ENCODE peak calls at places on chromosomes 13 and 19, in five cellular contexts. W, O, L, K and T are unnamed samples.

GRCh38 chr19:2219726-2220125 is 16.4 kb downstream of the PLEKHJ1 start:
- DNase-seq in O (no peak), L (no peak), K (no peak), W (no peak), T (no peak)

GRCh38 chr19:4007836-4008539 is 452 bp downstream of the PIAS4 start:
- DNase-seq in K (no peak), O (no peak), L (peak; percentile 18), W (no peak), T (no peak)

GRCh38 chr19:56839665-56840451 is 668 bp downstream of the PEG3 start:
- DNase-seq in L (peak; percentile 95), O (no peak), W (no peak), K (no peak), T (peak; percentile 97)

GRCh38 chr13:44843403-44843802 is 145.9 kb downstream of the NUFIP1 start:
- DNase-seq in W (no peak), L (no peak), O (no peak), K (no peak), T (no peak)

GRCh38 chr13:98105929-98106336 is 37.0 kb upstream of the FARP1 start:
- DNase-seq in K (no peak), L (peak; percentile 90), O (no peak), W (no peak), T (no peak)

GRCh38 chr13:26721251-26721939 is 39.2 kb downstream of the GPR12 start:
- DNase-seq in K (no peak), W (no peak), L (no peak), O (no peak), T (no peak)

GRCh38 chr13:40432018-40432978 is 234.1 kb downstream of the FOXO1 start:
- DNase-seq in L (no peak), K (no peak), W (no peak), O (peak; percentile 48), T (no peak)

GRCh38 chr13:30918662-30919405 is 12.8 kb downstream of the MEDAG start:
- DNase-seq in L (no peak), W (no peak), K (no peak), O (no peak), T (no peak)

GRCh38 chr13:28337196-28338045 is 157.5 kb downstream of the FLT1 start:
- DNase-seq in L (no peak), O (no peak), W (no peak), K (no peak), T (no peak)

GRCh38 chr13:103067751-103068563 is 1.7 kb upstream of the SLC10A2 start:
- DNase-seq in W (no peak), K (peak; percentile 64), L (no peak), O (peak; percentile 72), T (no peak)

GRCh38 chr13:102298051-102298450 is 103.8 kb downstream of the FGF14 start:
- DNase-seq in K (no peak), L (no peak), O (no peak), W (no peak), T (no peak)

GRCh38 chr19:12766051-12766521 is 9.3 kb downstream of the HOOK2 start:
- DNase-seq in L (peak; percentile 76), K (no peak), W (peak; percentile 86), O (no peak), T (peak; percentile 70)

GRCh38 chr13:42009057-42009456 is 39.4 kb upstream of the DGKH start:
- DNase-seq in O (no peak), W (no peak), L (no peak), K (no peak), T (no peak)

GRCh38 chr13:112873851-112874750 is 94.9 kb upstream of the MCF2L start:
- DNase-seq in K (peak; percentile 33), L (peak; percentile 67), O (no peak), W (peak; percentile 64), T (no peak)

GRCh38 chr13:95160112-95160906 is 140.9 kb downstream of the ABCC4 start:
- DNase-seq in K (no peak), W (no peak), O (no peak), L (peak; percentile 91), T (no peak)

GRCh38 chr19:53892981-53893325 is 11.0 kb downstream of the PRKCG start:
- DNase-seq in O (no peak), K (no peak), L (no peak), W (peak; percentile 62), T (no peak)

GRCh38 chr19:3184847-3185481 is 766 bp upstream of the NCLN start:
- DNase-seq in K (no peak), L (no peak), W (peak; percentile 68), O (no peak), T (no peak)

GRCh38 chr19:35562776-35563175 is 682 bp downstream of the ATP4A start:
- DNase-seq in K (no peak), W (no peak), L (no peak), O (no peak), T (no peak)

GRCh38 chr13:110651271-110651670 is 35.9 kb downstream of the NAXD start:
- DNase-seq in O (no peak), L (no peak), K (no peak), W (no peak), T (no peak)

GRCh38 chr13:27341616-27342015 is 71.0 kb downstream of the RASL11A start:
- DNase-seq in O (no peak), L (no peak), K (no peak), W (no peak), T (no peak)

GRCh38 chr19:50818859-50819472 is 4.6 kb downstream of the KLK1 start:
- DNase-seq in K (no peak), O (no peak), L (no peak), W (no peak), T (no peak)

GRCh38 chr19:37309834-37310575 is 60.9 kb upstream of the ZNF527 start:
- DNase-seq in K (no peak), W (no peak), L (no peak), O (no peak), T (no peak)

GRCh38 chr19:16441661-16442071 is 30.1 kb downstream of the EPS15L1 start:
- DNase-seq in L (no peak), K (no peak), O (no peak), W (peak; percentile 72), T (no peak)

GRCh38 chr19:42089191-42089750 is 13.3 kb downstream of the ZNF574 start:
- DNase-seq in O (no peak), W (no peak), K (no peak), L (no peak), T (no peak)

GRCh38 chr13:46861959-46862358 is 34.9 kb downstream of the HTR2A start:
- DNase-seq in O (no peak), K (no peak), L (no peak), W (no peak), T (no peak)

GRCh38 chr13:46860734-46861133 is 36.1 kb downstream of the HTR2A start:
- DNase-seq in L (no peak), O (no peak), W (no peak), K (no peak), T (no peak)

GRCh38 chr13:46864941-46865340 is 31.9 kb downstream of the HTR2A start:
- DNase-seq in W (no peak), L (no peak), K (no peak), O (no peak), T (no peak)

GRCh38 chr13:46871557-46871956 is 25.3 kb downstream of the HTR2A start:
- DNase-seq in W (no peak), K (no peak), L (no peak), O (no peak), T (no peak)

DNA sequence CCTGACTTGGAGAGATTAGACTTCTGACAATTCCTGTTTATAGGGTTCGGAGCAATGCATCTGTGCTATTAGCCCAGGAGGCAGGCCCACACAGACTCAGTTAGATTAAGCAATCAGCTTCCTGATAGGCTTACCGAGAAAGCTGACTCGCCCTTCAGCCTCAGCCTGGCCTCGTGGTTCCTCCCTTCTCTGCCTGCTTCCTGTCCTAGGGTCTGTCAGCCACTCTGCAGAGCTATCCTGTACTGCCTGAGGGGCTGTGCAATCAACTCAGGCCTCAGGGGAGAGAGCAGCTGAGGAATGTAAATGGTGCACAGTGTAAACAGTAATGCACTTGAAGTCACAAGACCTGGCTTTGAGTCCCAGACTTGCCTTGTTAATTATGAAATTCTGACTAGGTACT is 30.7 kb downstream of the HTR2A start:
- DNase-seq in K (peak; percentile 17), L (peak; percentile 4), W (peak; percentile 21), O (no peak), T (peak; percentile 3)
- TF ChIP-seq SUZ12 in K (no peak), L (no peak), W (no peak), O (no peak), T (no peak)

GRCh38 chr19:17949956-17950309 is 17.0 kb upstream of the KCNN1 start:
- DNase-seq in L (no peak), O (no peak), W (no peak), K (no peak), T (no peak)

GRCh38 chr19:17947815-17948473 is 15.1 kb downstream of the CCDC124 start:
- DNase-seq in W (peak; percentile 100), K (peak; percentile 87), O (no peak), L (peak; percentile 85), T (peak; percentile 87)

GRCh38 chr19:17948967-17949930 is 16.4 kb downstream of the CCDC124 start:
- DNase-seq in K (no peak), W (no peak), L (no peak), O (no peak), T (no peak)

GRCh38 chr19:17946965-17947784 is 14.4 kb downstream of the CCDC124 start:
- DNase-seq in W (no peak), O (no peak), K (no peak), L (peak; percentile 13), T (no peak)

DNA sequence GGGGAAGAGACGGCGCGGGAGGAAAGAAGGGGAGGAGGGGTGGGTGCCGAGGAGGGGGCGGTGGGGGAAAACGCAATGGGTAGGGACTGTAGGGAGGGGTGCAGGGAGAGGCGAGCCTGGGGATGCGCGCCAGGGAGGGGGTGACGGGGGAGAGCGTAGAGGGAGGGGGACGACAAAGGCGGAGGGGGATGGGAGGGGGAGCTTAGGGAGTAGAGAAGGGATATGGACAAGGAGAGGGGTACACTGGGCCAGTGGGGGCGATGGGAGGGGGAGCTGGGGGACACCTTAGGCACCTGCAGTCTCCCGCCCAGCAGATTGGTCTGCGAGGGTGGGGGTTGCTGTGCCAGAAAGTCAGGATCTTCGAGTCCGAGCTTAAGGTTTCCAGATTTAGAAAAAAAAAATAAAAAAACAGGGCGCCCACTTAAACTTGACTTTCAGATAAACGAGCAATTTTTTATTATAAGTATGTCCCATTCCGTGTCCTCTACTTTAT is 15.7 kb downstream of the CCDC124 start:
- DNase-seq in W (no peak), L (no peak), K (no peak), O (no peak), T (no peak)
- TF ChIP-seq SUZ12 in W (no peak), L (no peak), K (no peak), O (no peak), T (no peak)

GRCh38 chr13:99980201-99981114 is 1.1 kb upstream of the ZIC2 start:
- DNase-seq in K (no peak), W (peak; percentile 62), O (no peak), L (no peak), T (no peak)
- TF ChIP-seq SUZ12 in K (no peak), W (no peak), O (peak; percentile 13), L (no peak), T (no peak)

DNA sequence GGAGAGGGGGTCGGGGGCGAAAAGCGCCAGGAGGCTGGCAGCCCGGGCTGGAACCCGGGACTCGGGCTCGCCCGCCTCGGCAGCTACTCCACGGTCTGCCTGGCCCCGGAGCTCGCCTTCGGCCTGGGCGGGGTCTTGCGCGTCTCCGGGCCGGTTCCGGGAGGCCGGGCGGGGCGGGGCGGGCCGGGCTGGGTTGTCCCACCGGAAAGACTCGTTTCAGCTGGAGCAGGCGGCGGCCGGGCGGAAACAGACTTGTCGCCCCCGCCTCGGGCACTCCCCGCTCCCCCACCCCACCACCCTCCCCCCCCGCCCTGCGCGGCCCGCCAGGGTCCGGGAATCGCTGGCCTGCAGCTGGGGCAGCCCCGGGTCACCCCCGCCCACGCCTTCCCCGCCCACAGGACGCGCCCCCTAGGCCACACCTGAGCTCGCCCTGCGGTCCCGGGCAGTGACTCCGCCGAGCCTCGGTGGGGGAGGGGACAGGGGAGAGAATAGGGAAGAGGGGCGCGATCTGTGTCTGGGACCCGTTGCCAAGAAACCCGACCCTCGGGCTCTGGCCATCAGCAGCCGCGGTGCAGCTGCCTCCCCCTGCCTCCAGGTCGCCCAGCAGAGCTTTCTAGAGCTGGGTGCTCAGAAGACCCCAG is 109.4 kb downstream of the KCTD15 start:
- DNase-seq in L (no peak), O (no peak), W (no peak), K (no peak), T (no peak)
- TF ChIP-seq SUZ12 in L (no peak), O (no peak), W (no peak), K (no peak), T (no peak)